ENCODE peak calls at places on chromosomes 3 and 15, in eight cellular contexts. One of them, this sample, is unnamed. For H4K20me1, the result is how much of the 10 kb centered on the place peaks cover.

GRCh38 chr3:53651927-53652326 is 157.5 kb downstream of the CACNA1D start:
- DNase-seq in hepatocyte: no peak
- DNase-seq in GM23248: no peak
- DNase-seq in GM12878: no peak
- DNase-seq in HepG2: no peak
- DNase-seq in SK-N-SH: no peak
- DNase-seq in IMR-90: no peak
- DNase-seq in GM23338: no peak
- DNase-seq in this sample: no peak

GRCh38 chr15:88664151-88664778 is 25.4 kb downstream of the ISG20 start:
- DNase-seq in hepatocyte: no peak
- DNase-seq in GM23248: no peak
- DNase-seq in GM12878: no peak
- DNase-seq in HepG2: no peak
- DNase-seq in SK-N-SH: no peak
- DNase-seq in IMR-90: no peak
- DNase-seq in GM23338: peak
- DNase-seq in this sample: no peak

GRCh38 chr3:182908471-182908870 is 71.9 kb downstream of the DCUN1D1 start:
- DNase-seq in hepatocyte: no peak
- DNase-seq in GM23248: peak
- DNase-seq in GM12878: no peak
- DNase-seq in HepG2: no peak
- DNase-seq in SK-N-SH: no peak
- DNase-seq in IMR-90: peak
- DNase-seq in GM23338: no peak
- DNase-seq in this sample: peak

GRCh38 chr15:93716615-93717221 is 514.6 kb upstream of the MCTP2 start:
- DNase-seq in hepatocyte: no peak
- DNase-seq in GM23248: no peak
- DNase-seq in GM12878: no peak
- DNase-seq in HepG2: no peak
- DNase-seq in SK-N-SH: no peak
- DNase-seq in IMR-90: no peak
- DNase-seq in GM23338: no peak
- DNase-seq in this sample: no peak

GRCh38 chr3:83890763-83891135 is 1068.0 kb upstream of the CADM2 start:
- DNase-seq in hepatocyte: no peak
- DNase-seq in GM23248: no peak
- DNase-seq in GM12878: no peak
- DNase-seq in HepG2: no peak
- DNase-seq in SK-N-SH: no peak
- DNase-seq in IMR-90: no peak
- DNase-seq in GM23338: no peak
- DNase-seq in this sample: peak

GRCh38 chr3:101635345-101635744 is 41.6 kb downstream of the ZBTB11 start:
- DNase-seq in hepatocyte: no peak
- DNase-seq in GM23248: no peak
- DNase-seq in GM12878: no peak
- DNase-seq in HepG2: no peak
- DNase-seq in SK-N-SH: no peak
- DNase-seq in IMR-90: no peak
- DNase-seq in GM23338: no peak
- DNase-seq in this sample: no peak

GRCh38 chr3:23831517-23832394 is 26.0 kb downstream of the UBE2E1 start:
- DNase-seq in hepatocyte: no peak
- DNase-seq in GM23248: no peak
- DNase-seq in GM12878: no peak
- DNase-seq in HepG2: no peak
- DNase-seq in SK-N-SH: no peak
- DNase-seq in IMR-90: no peak
- DNase-seq in GM23338: no peak
- DNase-seq in this sample: no peak

GRCh38 chr3:76367281-76367680 is 581.9 kb upstream of the ZNF717 start:
- DNase-seq in hepatocyte: no peak
- DNase-seq in GM23248: peak
- DNase-seq in GM12878: no peak
- DNase-seq in HepG2: no peak
- DNase-seq in SK-N-SH: no peak
- DNase-seq in IMR-90: peak
- DNase-seq in GM23338: no peak
- DNase-seq in this sample: peak

GRCh38 chr3:148601766-148602685 is 95.7 kb upstream of the AGTR1 start:
- DNase-seq in hepatocyte: peak
- DNase-seq in GM23248: peak
- DNase-seq in GM12878: no peak
- DNase-seq in HepG2: peak
- DNase-seq in SK-N-SH: no peak
- DNase-seq in IMR-90: peak
- DNase-seq in GM23338: no peak
- DNase-seq in this sample: peak

GRCh38 chr3:51938780-51939425 is 2.8 kb downstream of the RRP9 start:
- DNase-seq in hepatocyte: no peak
- DNase-seq in GM23248: no peak
- DNase-seq in GM12878: no peak
- DNase-seq in HepG2: no peak
- DNase-seq in SK-N-SH: no peak
- DNase-seq in IMR-90: no peak
- DNase-seq in GM23338: no peak
- DNase-seq in this sample: no peak

GRCh38 chr3:153097213-153097612 is 64.8 kb upstream of the RAP2B start:
- DNase-seq in hepatocyte: no peak
- DNase-seq in GM23248: no peak
- DNase-seq in GM12878: no peak
- DNase-seq in HepG2: no peak
- DNase-seq in SK-N-SH: no peak
- DNase-seq in IMR-90: no peak
- DNase-seq in GM23338: no peak
- DNase-seq in this sample: no peak

GRCh38 chr3:124791639-124792111 is 61.4 kb downstream of the UMPS start:
- DNase-seq in hepatocyte: peak
- DNase-seq in GM23248: peak
- DNase-seq in GM12878: no peak
- DNase-seq in HepG2: no peak
- DNase-seq in SK-N-SH: no peak
- DNase-seq in IMR-90: peak
- DNase-seq in GM23338: no peak
- DNase-seq in this sample: peak

GRCh38 chr3:160676547-160677303 is at the start of gene ARL14:
- DNase-seq in hepatocyte: peak
- DNase-seq in GM23248: peak
- DNase-seq in GM12878: no peak
- DNase-seq in HepG2: peak
- DNase-seq in SK-N-SH: no peak
- DNase-seq in IMR-90: peak
- DNase-seq in GM23338: no peak
- DNase-seq in this sample: peak

GRCh38 chr3:196097373-196098154 is 15.7 kb upstream of the TFRC start:
- DNase-seq in hepatocyte: peak
- DNase-seq in GM23248: no peak
- DNase-seq in GM12878: no peak
- DNase-seq in HepG2: no peak
- DNase-seq in SK-N-SH: no peak
- DNase-seq in IMR-90: no peak
- DNase-seq in GM23338: no peak
- DNase-seq in this sample: no peak

GRCh38 chr3:126828306-126828705 is 124.3 kb downstream of the CHCHD6 start:
- DNase-seq in hepatocyte: no peak
- DNase-seq in GM23248: no peak
- DNase-seq in GM12878: no peak
- DNase-seq in HepG2: no peak
- DNase-seq in SK-N-SH: no peak
- DNase-seq in IMR-90: no peak
- DNase-seq in GM23338: no peak
- DNase-seq in this sample: no peak

DNA sequence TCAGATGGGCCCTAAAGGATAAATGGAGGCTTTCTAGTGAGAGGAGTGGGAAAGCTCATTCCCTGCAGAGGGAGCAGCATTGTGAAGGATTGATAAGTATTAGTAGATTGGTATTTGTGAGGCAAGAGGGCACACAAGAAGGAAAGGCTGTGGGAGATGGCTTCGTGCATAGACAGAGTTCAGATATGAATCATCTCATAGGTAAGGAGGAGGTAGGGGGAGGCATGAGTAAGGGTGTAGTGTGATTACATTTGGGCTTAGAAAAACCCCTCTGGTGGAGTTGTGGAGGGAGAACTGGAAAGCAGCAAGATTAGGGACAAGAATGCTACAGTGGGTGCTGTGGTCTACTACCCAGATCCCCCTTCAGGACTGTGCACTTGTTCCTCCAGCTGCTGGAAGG is 29.6 kb downstream of the ONECUT1 start:
- DNase-seq in hepatocyte: no peak
- DNase-seq in GM23248: no peak
- DNase-seq in GM12878: no peak
- DNase-seq in HepG2: no peak
- DNase-seq in SK-N-SH: no peak
- DNase-seq in IMR-90: no peak
- DNase-seq in GM23338: no peak
- DNase-seq in this sample: no peak
- H3K4me3 ChIP-seq in hepatocyte: no peak
- H3K4me3 ChIP-seq in GM23248: no peak
- H3K4me3 ChIP-seq in GM12878: no peak
- H3K4me3 ChIP-seq in HepG2: no peak
- H3K4me3 ChIP-seq in SK-N-SH: no peak
- H3K4me3 ChIP-seq in IMR-90: no peak
- H3K4me3 ChIP-seq in GM23338: no peak
- H3K4me3 ChIP-seq in this sample: no peak

GRCh38 chr15:90641581-90642463 is 75.3 kb upstream of the BLM start:
- DNase-seq in hepatocyte: no peak
- DNase-seq in GM23248: no peak
- DNase-seq in GM12878: no peak
- DNase-seq in HepG2: no peak
- DNase-seq in SK-N-SH: no peak
- DNase-seq in IMR-90: no peak
- DNase-seq in GM23338: no peak
- DNase-seq in this sample: no peak
- H3K27ac ChIP-seq in hepatocyte: no peak
- H3K27ac ChIP-seq in GM23248: no peak
- H3K27ac ChIP-seq in GM12878: no peak
- H3K27ac ChIP-seq in HepG2: no peak
- H3K27ac ChIP-seq in SK-N-SH: no peak
- H3K27ac ChIP-seq in IMR-90: no peak
- H3K27ac ChIP-seq in GM23338: no peak
- H3K27ac ChIP-seq in this sample: no peak

GRCh38 chr3:12963184-12963868 is 109.9 kb downstream of the IQSEC1 start:
- DNase-seq in hepatocyte: no peak
- DNase-seq in GM23248: no peak
- DNase-seq in GM12878: no peak
- DNase-seq in HepG2: no peak
- DNase-seq in SK-N-SH: no peak
- DNase-seq in IMR-90: no peak
- DNase-seq in GM23338: no peak
- DNase-seq in this sample: no peak
- H4K20me1 ChIP-seq in hepatocyte: half or more
- H4K20me1 ChIP-seq in GM23248: under half
- H4K20me1 ChIP-seq in GM12878: under half
- H4K20me1 ChIP-seq in HepG2: half or more
- H4K20me1 ChIP-seq in SK-N-SH: half or more
- H4K20me1 ChIP-seq in IMR-90: half or more
- H4K20me1 ChIP-seq in GM23338: under half
- H4K20me1 ChIP-seq in this sample: under half

GRCh38 chr15:57555270-57555669 is 36.4 kb upstream of the MYZAP start:
- DNase-seq in hepatocyte: no peak
- DNase-seq in GM23248: peak
- DNase-seq in GM12878: no peak
- DNase-seq in HepG2: no peak
- DNase-seq in SK-N-SH: no peak
- DNase-seq in IMR-90: peak
- DNase-seq in GM23338: no peak
- DNase-seq in this sample: peak

GRCh38 chr15:57556040-57556439 is 35.7 kb upstream of the MYZAP start:
- DNase-seq in hepatocyte: no peak
- DNase-seq in GM23248: no peak
- DNase-seq in GM12878: no peak
- DNase-seq in HepG2: no peak
- DNase-seq in SK-N-SH: no peak
- DNase-seq in IMR-90: no peak
- DNase-seq in GM23338: no peak
- DNase-seq in this sample: no peak

GRCh38 chr15:57554821-57555185 is 36.9 kb upstream of the MYZAP start:
- DNase-seq in hepatocyte: no peak
- DNase-seq in GM23248: no peak
- DNase-seq in GM12878: no peak
- DNase-seq in HepG2: no peak
- DNase-seq in SK-N-SH: no peak
- DNase-seq in IMR-90: no peak
- DNase-seq in GM23338: no peak
- DNase-seq in this sample: no peak

GRCh38 chr15:57557810-57558209 is 33.9 kb upstream of the MYZAP start:
- DNase-seq in hepatocyte: no peak
- DNase-seq in GM23248: no peak
- DNase-seq in GM12878: no peak
- DNase-seq in HepG2: no peak
- DNase-seq in SK-N-SH: no peak
- DNase-seq in IMR-90: no peak
- DNase-seq in GM23338: no peak
- DNase-seq in this sample: no peak

GRCh38 chr15:57557267-57557666 is 34.4 kb upstream of the MYZAP start:
- DNase-seq in hepatocyte: no peak
- DNase-seq in GM23248: no peak
- DNase-seq in GM12878: no peak
- DNase-seq in HepG2: no peak
- DNase-seq in SK-N-SH: no peak
- DNase-seq in IMR-90: no peak
- DNase-seq in GM23338: no peak
- DNase-seq in this sample: no peak
- H3K4me3 ChIP-seq in hepatocyte: no peak
- H3K4me3 ChIP-seq in GM23248: no peak
- H3K4me3 ChIP-seq in GM12878: no peak
- H3K4me3 ChIP-seq in HepG2: no peak
- H3K4me3 ChIP-seq in SK-N-SH: no peak
- H3K4me3 ChIP-seq in IMR-90: no peak
- H3K4me3 ChIP-seq in GM23338: no peak
- H3K4me3 ChIP-seq in this sample: no peak

GRCh38 chr3:54902286-54902685 is 25.6 kb downstream of the LRTM1 start:
- DNase-seq in hepatocyte: no peak
- DNase-seq in GM23248: no peak
- DNase-seq in GM12878: no peak
- DNase-seq in HepG2: no peak
- DNase-seq in SK-N-SH: no peak
- DNase-seq in IMR-90: no peak
- DNase-seq in GM23338: no peak
- DNase-seq in this sample: peak
- H3K27ac ChIP-seq in hepatocyte: peak
- H3K27ac ChIP-seq in GM23248: no peak
- H3K27ac ChIP-seq in GM12878: no peak
- H3K27ac ChIP-seq in HepG2: no peak
- H3K27ac ChIP-seq in SK-N-SH: no peak
- H3K27ac ChIP-seq in IMR-90: peak
- H3K27ac ChIP-seq in GM23338: no peak
- H3K27ac ChIP-seq in this sample: no peak

DNA sequence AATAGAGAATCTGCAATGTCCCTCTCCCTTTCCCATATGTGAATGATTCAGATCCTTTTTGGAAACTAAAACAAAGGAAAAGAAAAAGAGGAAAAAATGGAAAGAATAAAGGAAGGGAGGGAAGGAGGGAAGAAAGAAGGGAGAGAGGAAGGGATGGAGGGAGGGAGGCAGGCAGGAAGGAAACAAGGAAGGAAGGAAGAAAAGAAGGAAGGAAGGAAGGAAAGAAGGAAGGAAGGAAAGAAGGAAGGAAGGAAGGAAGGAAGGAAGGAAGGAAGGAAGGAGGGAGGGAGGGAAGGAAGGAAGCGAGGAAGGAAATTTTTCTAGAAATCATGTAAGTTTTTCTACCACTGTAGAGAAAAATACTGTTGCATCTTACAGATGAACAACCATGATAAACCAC is 215.0 kb upstream of the CBLB start:
- DNase-seq in hepatocyte: no peak
- DNase-seq in GM23248: no peak
- DNase-seq in GM12878: no peak
- DNase-seq in HepG2: no peak
- DNase-seq in SK-N-SH: no peak
- DNase-seq in IMR-90: no peak
- DNase-seq in GM23338: no peak
- DNase-seq in this sample: no peak
- H4K20me1 ChIP-seq in hepatocyte: under half
- H4K20me1 ChIP-seq in GM23248: under half
- H4K20me1 ChIP-seq in GM12878: under half
- H4K20me1 ChIP-seq in HepG2: under half
- H4K20me1 ChIP-seq in SK-N-SH: under half
- H4K20me1 ChIP-seq in IMR-90: under half
- H4K20me1 ChIP-seq in GM23338: under half
- H4K20me1 ChIP-seq in this sample: under half